ENCODE peak calls at places on chromosomes 4 and X, in eight cellular contexts. S, I, L, U, H, D, M and P are unnamed samples.

GRCh38 chr4:152815078-152815477 is 35.3 kb downstream of the ARFIP1 start:
- DNase-seq in S (no peak), L (no peak), M (no peak), D (peak; percentile 23), I (no peak), H (no peak), U (no peak), P (no peak)

GRCh38 chrX:15913161-15913560 is 58.5 kb upstream of the AP1S2 start:
- DNase-seq in D (no peak), M (no peak), S (no peak), H (no peak), I (no peak), L (no peak), U (no peak), P (no peak)

GRCh38 chr4:146945556-146946374 is at the start of gene TTC29:
- DNase-seq in U (peak; percentile 93), I (peak; percentile 28), D (peak; percentile 84), S (peak; percentile 99), H (peak; percentile 91), L (peak; percentile 92), M (peak; percentile 82), P (peak; percentile 97)

GRCh38 chr4:161841759-161842158 is 322.0 kb downstream of the FSTL5 start:
- DNase-seq in L (no peak), I (no peak), U (no peak), S (no peak), H (no peak), M (no peak), D (no peak), P (no peak)

GRCh38 chr4:2413821-2414610 is 4.4 kb downstream of the ZFYVE28 start:
- DNase-seq in U (no peak), S (no peak), I (no peak), L (no peak), H (no peak), M (no peak), D (no peak), P (no peak)

GRCh38 chr4:74044676-74045075 is 6.2 kb upstream of the CXCL3 start:
- DNase-seq in I (no peak), D (no peak), M (no peak), U (no peak), S (no peak), H (no peak), L (no peak), P (no peak)

GRCh38 chrX:123291623-123292022 is 107.5 kb downstream of the GRIA3 start:
- DNase-seq in S (no peak), L (no peak), D (no peak), H (no peak), I (no peak), M (no peak), U (no peak), P (no peak)

GRCh38 chr4:178311992-178312391 is 869.8 kb upstream of the AGA start:
- DNase-seq in I (no peak), H (no peak), M (no peak), U (no peak), D (no peak), L (no peak), S (no peak), P (no peak)

GRCh38 chr4:82780398-82781231 is 18.0 kb downstream of the SCD5 start:
- DNase-seq in S (no peak), M (no peak), D (peak; percentile 76), H (peak; percentile 87), I (no peak), U (no peak), L (peak; percentile 82), P (no peak)

GRCh38 chr4:86035688-86036087 is 324.2 kb downstream of the MAPK10 start:
- DNase-seq in I (no peak), M (no peak), D (no peak), U (no peak), H (no peak), S (no peak), L (no peak), P (no peak)

GRCh38 chrX:149060921-149061320 is 444.2 kb downstream of the IDS start:
- DNase-seq in H (no peak), I (no peak), M (no peak), U (no peak), L (no peak), D (no peak), S (no peak), P (no peak)

GRCh38 chr4:99395595-99396364 is 39.4 kb downstream of the ADH7 start:
- DNase-seq in I (no peak), H (no peak), M (no peak), U (no peak), D (no peak), S (no peak), L (no peak), P (no peak)

GRCh38 chrX:46704767-46705386 is 54.0 kb downstream of the SLC9A7 start:
- DNase-seq in I (no peak), U (no peak), M (no peak), H (no peak), D (no peak), S (no peak), L (no peak), P (no peak)

GRCh38 chr4:27929141-27929540 is 1068.5 kb downstream of the STIM2 start:
- DNase-seq in M (no peak), S (no peak), D (no peak), H (no peak), I (no peak), U (no peak), L (no peak), P (no peak)

GRCh38 chrX:155694649-155695048 is 81.9 kb upstream of the TMLHE start:
- DNase-seq in U (no peak), I (no peak), D (no peak), M (no peak), S (no peak), H (no peak), L (no peak), P (no peak)

GRCh38 chr4:14023901-14024300 is 396.4 kb upstream of the BOD1L1 start:
- DNase-seq in S (no peak), L (no peak), I (no peak), M (no peak), H (no peak), U (no peak), D (no peak), P (no peak)

GRCh38 chr4:42302348-42302747 is 94.9 kb upstream of the SHISA3 start:
- DNase-seq in U (peak; percentile 22), L (no peak), H (no peak), D (peak; percentile 27), S (peak; percentile 33), M (peak; percentile 60), I (peak; percentile 43), P (peak; percentile 58)

GRCh38 chrX:19799319-19800182 is 87.8 kb downstream of the SH3KBP1 start:
- DNase-seq in H (no peak), M (no peak), U (no peak), S (no peak), D (no peak), L (no peak), I (no peak), P (no peak)

GRCh38 chr4:65063601-65064000 is 606.7 kb downstream of the EPHA5 start:
- DNase-seq in L (no peak), S (no peak), M (no peak), H (no peak), U (no peak), D (no peak), I (no peak), P (no peak)

GRCh38 chrX:134026732-134027311 is 41.4 kb upstream of the GPC3 start:
- DNase-seq in H (peak; percentile 64), M (peak; percentile 80), D (peak; percentile 13), L (no peak), S (peak; percentile 70), U (peak; percentile 68), I (peak; percentile 10), P (peak; percentile 52)

GRCh38 chr4:82560853-82561744 is 689 bp downstream of the TMEM150C start:
- DNase-seq in H (no peak), S (no peak), U (peak; percentile 16), M (peak; percentile 24), I (no peak), L (peak; percentile 22), D (no peak), P (peak; percentile 43)

GRCh38 chr4:184348311-184349233 is 125.8 kb downstream of the IRF2 start:
- DNase-seq in U (no peak), M (peak; percentile 86), I (no peak), D (no peak), L (peak; percentile 50), H (no peak), S (no peak), P (no peak)

GRCh38 chrX:13669246-13669689 is 16.3 kb downstream of the TCEANC start:
- DNase-seq in L (peak; percentile 49), H (peak; percentile 82), D (peak; percentile 28), M (peak; percentile 82), S (no peak), U (no peak), I (peak; percentile 90), P (no peak)

GRCh38 chr4:95833652-95834276 is 6.1 kb upstream of the PDHA2 start:
- DNase-seq in L (no peak), I (no peak), U (no peak), M (no peak), D (no peak), S (no peak), H (no peak), P (no peak)

GRCh38 chrX:101291204-101291603 is at the start of gene TAF7L:
- DNase-seq in U (no peak), S (no peak), H (no peak), D (no peak), L (no peak), I (no peak), M (no peak), P (no peak)

GRCh38 chrX:101287402-101287801 is 3.7 kb downstream of the TAF7L start:
- DNase-seq in L (no peak), S (no peak), M (peak; percentile 24), H (no peak), D (peak; percentile 3), I (peak; percentile 10), U (peak; percentile 12), P (peak; percentile 35)
- TF ChIP-seq CTCF in L (peak; percentile 32), S (peak; percentile 39), M (peak; percentile 17), H (peak; percentile 27), D (peak; percentile 44), I (peak; percentile 28), U (peak; percentile 65), P (peak; percentile 29)

GRCh38 chr4:173505924-173506779 is 23.9 kb downstream of the HAND2 start:
- DNase-seq in S (peak; percentile 57), H (peak; percentile 90), M (peak; percentile 65), U (no peak), I (peak; percentile 56), L (peak; percentile 75), D (peak; percentile 62), P (peak; percentile 77)
- TF ChIP-seq CTCF in S (peak; percentile 56), H (peak; percentile 71), M (peak; percentile 69), U (peak; percentile 80), I (peak; percentile 80), L (peak; percentile 71), D (peak; percentile 68), P (peak; percentile 17)

GRCh38 chr4:139582044-139582443 is 26.0 kb upstream of the SETD7 start:
- DNase-seq in M (no peak), L (no peak), S (no peak), U (no peak), H (no peak), D (no peak), I (no peak), P (no peak)
- TF ChIP-seq CTCF in M (no peak), L (no peak), S (no peak), U (no peak), H (no peak), D (no peak), I (no peak), P (no peak)

DNA sequence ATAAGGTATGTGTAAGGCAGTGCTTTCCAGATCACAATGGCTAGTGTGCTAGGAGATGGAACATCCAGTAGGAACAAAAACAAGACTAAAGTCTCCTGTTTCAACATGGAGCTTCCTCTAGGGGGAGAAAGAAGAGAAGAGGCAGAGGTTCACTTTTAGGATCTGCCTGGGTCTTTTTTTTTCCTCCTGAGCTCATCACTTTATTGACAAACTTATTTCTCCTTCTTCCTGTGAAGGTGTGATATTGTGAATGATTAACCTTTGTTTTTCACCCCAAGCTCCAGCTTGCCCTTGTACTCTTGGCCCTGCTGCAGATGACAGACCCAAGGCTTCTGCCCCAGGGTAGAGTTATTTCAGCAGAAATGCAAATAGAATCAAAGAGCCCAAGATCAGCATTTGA is 13.5 kb downstream of the PAGE4 start:
- DNase-seq in L (no peak), U (no peak), D (no peak), M (no peak), S (no peak), I (no peak), H (no peak), P (no peak)
- TF ChIP-seq CTCF in L (no peak), U (no peak), D (no peak), M (no peak), S (no peak), I (no peak), H (no peak), P (no peak)